ENCODE peak calls at places on chromosomes 7 and 10, in eight cellular contexts. B is neuronal stem cell, Q is transverse colon, T is Caco-2, O is cardiac muscle cell, J is lower lobe of right lung, N is lung, M is heart right ventricle. A is an unnamed sample. For H3K4me1, the result is how much of the 10 kb centered on the place peaks cover.

GRCh38 chr7:75696263-75697037 is 42.3 kb downstream of the HIP1 start:
- DNase-seq in Q (no peak), N (peak), B (no peak), M (no peak), T (no peak), J (peak), O (no peak), A (no peak)

GRCh38 chr10:69486922-69487730 is 35.9 kb downstream of the TSPAN15 start:
- DNase-seq in T (no peak), J (peak), O (peak), B (no peak), M (no peak), Q (no peak), N (no peak), A (no peak)

GRCh38 chr7:26198133-26198780 is 2.3 kb downstream of the HNRNPA2B1 start:
- DNase-seq in M (no peak), N (no peak), J (no peak), Q (no peak), O (no peak), B (no peak), T (no peak), A (no peak)

GRCh38 chr7:123494193-123494796 is 40.1 kb downstream of the IQUB start:
- DNase-seq in O (peak), J (no peak), Q (peak), M (no peak), T (peak), N (no peak), B (no peak), A (no peak)

GRCh38 chr7:28054531-28055160 is 125.9 kb downstream of the JAZF1 start:
- DNase-seq in J (no peak), O (no peak), M (no peak), B (no peak), T (no peak), N (no peak), Q (no peak), A (no peak)

GRCh38 chr10:132296671-132297443 is 10.9 kb downstream of the STK32C start:
- DNase-seq in N (no peak), B (no peak), O (no peak), Q (no peak), J (no peak), M (no peak), T (no peak), A (no peak)

GRCh38 chr7:45573636-45574470 is at the start of gene ADCY1:
- DNase-seq in O (peak), B (peak), Q (no peak), T (peak), M (peak), J (no peak), N (no peak), A (no peak)

GRCh38 chr10:96910488-96911395 is 78.6 kb downstream of the LCOR start:
- DNase-seq in B (peak), M (no peak), J (no peak), Q (no peak), T (peak), O (peak), N (no peak), A (no peak)

GRCh38 chr7:47361746-47362215 is 220.1 kb downstream of the TNS3 start:
- DNase-seq in O (no peak), J (no peak), M (peak), N (peak), T (no peak), B (no peak), Q (peak), A (no peak)

GRCh38 chr7:54189330-54189729 is 352.8 kb upstream of the VSTM2A start:
- DNase-seq in M (no peak), O (no peak), T (no peak), Q (no peak), N (no peak), B (no peak), J (no peak), A (no peak)

GRCh38 chr10:86665218-86665607 is 3.1 kb upstream of the LDB3 start:
- DNase-seq in B (no peak), N (no peak), M (peak), J (no peak), T (no peak), Q (no peak), O (no peak), A (no peak)

GRCh38 chr10:95332666-95333249 is 42.0 kb upstream of the PDLIM1 start:
- DNase-seq in M (no peak), J (no peak), T (no peak), O (no peak), B (no peak), Q (no peak), N (no peak), A (no peak)

GRCh38 chr10:82390866-82391658 is 516.1 kb downstream of the NRG3 start:
- DNase-seq in O (no peak), J (no peak), T (no peak), B (no peak), M (no peak), Q (no peak), N (no peak), A (no peak)

GRCh38 chr10:112875474-112876267 is 74.4 kb upstream of the TCF7L2 start:
- DNase-seq in Q (peak), O (no peak), M (no peak), N (no peak), T (peak), J (no peak), B (no peak), A (no peak)

GRCh38 chr7:50978633-50979215 is 196.0 kb upstream of the GRB10 start:
- DNase-seq in J (no peak), O (no peak), N (no peak), M (no peak), T (peak), B (no peak), Q (no peak), A (no peak)

GRCh38 chr7:1169409-1170368 is 9.7 kb upstream of the ZFAND2A start:
- DNase-seq in O (peak), M (peak), J (peak), T (no peak), B (peak), N (peak), Q (peak), A (peak)

GRCh38 chr7:6392712-6393666 is 54.8 kb downstream of the DAGLB start:
- DNase-seq in J (peak), B (no peak), Q (peak), T (no peak), O (peak), N (peak), M (peak), A (peak)

GRCh38 chr7:12567015-12567414 is 3.5 kb upstream of the SCIN start:
- DNase-seq in B (no peak), O (no peak), Q (no peak), T (no peak), N (no peak), J (no peak), M (no peak), A (no peak)

GRCh38 chr7:20269726-20270125 is 52.5 kb upstream of the MACC1 start:
- DNase-seq in O (no peak), M (no peak), N (no peak), T (no peak), J (no peak), Q (no peak), B (no peak), A (no peak)

GRCh38 chr7:159127691-159128642 is 16.7 kb downstream of the VIPR2 start:
- DNase-seq in Q (no peak), N (no peak), B (no peak), M (no peak), O (no peak), T (no peak), J (no peak), A (peak)

GRCh38 chr10:48456361-48456804 is 148.5 kb downstream of the ARHGAP22 start:
- DNase-seq in T (no peak), O (peak), M (peak), N (peak), J (peak), Q (peak), B (no peak), A (no peak)

GRCh38 chr10:130721971-130722370 is 585.8 kb downstream of the GLRX3 start:
- DNase-seq in T (no peak), Q (no peak), J (no peak), M (no peak), B (no peak), N (no peak), O (no peak), A (no peak)

GRCh38 chr7:100819586-100819985 is 7.7 kb downstream of the EPHB4 start:
- DNase-seq in J (no peak), T (no peak), O (no peak), M (no peak), B (no peak), Q (no peak), N (no peak), A (no peak)

GRCh38 chr7:155162422-155162821 is 92.3 kb downstream of the HTR5A start:
- DNase-seq in T (no peak), O (no peak), M (no peak), N (no peak), B (no peak), Q (no peak), J (no peak), A (no peak)

GRCh38 chr10:62076872-62077271 is 175.4 kb downstream of the ARID5B start:
- DNase-seq in O (no peak), Q (no peak), J (no peak), M (no peak), T (no peak), B (no peak), N (no peak), A (no peak)

GRCh38 chr10:108434818-108435217 is 1270.3 kb upstream of the SORCS1 start:
- DNase-seq in J (no peak), O (no peak), N (no peak), Q (no peak), B (no peak), M (no peak), T (peak), A (no peak)

GRCh38 chr7:99098824-99099498 is 44.9 kb downstream of the SMURF1 start:
- DNase-seq in Q (no peak), B (no peak), J (no peak), M (no peak), O (no peak), T (peak), N (no peak), A (no peak)

GRCh38 chr10:119346063-119346835 is 138.9 kb downstream of the GRK5 start:
- DNase-seq in O (no peak), N (no peak), Q (no peak), T (no peak), M (peak), J (no peak), B (no peak), A (no peak)

GRCh38 chr10:119347181-119347974 is 140.0 kb downstream of the GRK5 start:
- DNase-seq in T (no peak), Q (no peak), O (no peak), J (no peak), N (no peak), M (peak), B (no peak), A (no peak)

GRCh38 chr10:119348516-119349240 is 141.3 kb downstream of the GRK5 start:
- DNase-seq in B (no peak), N (no peak), T (no peak), J (no peak), Q (no peak), O (no peak), M (peak), A (peak)

GRCh38 chr10:119349341-119349740 is 142.0 kb downstream of the GRK5 start:
- DNase-seq in T (no peak), B (no peak), N (no peak), O (no peak), J (no peak), Q (no peak), M (peak), A (no peak)

GRCh38 chr10:119348106-119348505 is 140.7 kb downstream of the GRK5 start:
- DNase-seq in O (no peak), J (no peak), Q (no peak), B (no peak), T (no peak), N (no peak), M (no peak), A (no peak)
- H3K4me1 ChIP-seq in O (under half), J (under half), Q (under half), B (under half), T (under half), N (under half), M (under half), A (under half)

DNA sequence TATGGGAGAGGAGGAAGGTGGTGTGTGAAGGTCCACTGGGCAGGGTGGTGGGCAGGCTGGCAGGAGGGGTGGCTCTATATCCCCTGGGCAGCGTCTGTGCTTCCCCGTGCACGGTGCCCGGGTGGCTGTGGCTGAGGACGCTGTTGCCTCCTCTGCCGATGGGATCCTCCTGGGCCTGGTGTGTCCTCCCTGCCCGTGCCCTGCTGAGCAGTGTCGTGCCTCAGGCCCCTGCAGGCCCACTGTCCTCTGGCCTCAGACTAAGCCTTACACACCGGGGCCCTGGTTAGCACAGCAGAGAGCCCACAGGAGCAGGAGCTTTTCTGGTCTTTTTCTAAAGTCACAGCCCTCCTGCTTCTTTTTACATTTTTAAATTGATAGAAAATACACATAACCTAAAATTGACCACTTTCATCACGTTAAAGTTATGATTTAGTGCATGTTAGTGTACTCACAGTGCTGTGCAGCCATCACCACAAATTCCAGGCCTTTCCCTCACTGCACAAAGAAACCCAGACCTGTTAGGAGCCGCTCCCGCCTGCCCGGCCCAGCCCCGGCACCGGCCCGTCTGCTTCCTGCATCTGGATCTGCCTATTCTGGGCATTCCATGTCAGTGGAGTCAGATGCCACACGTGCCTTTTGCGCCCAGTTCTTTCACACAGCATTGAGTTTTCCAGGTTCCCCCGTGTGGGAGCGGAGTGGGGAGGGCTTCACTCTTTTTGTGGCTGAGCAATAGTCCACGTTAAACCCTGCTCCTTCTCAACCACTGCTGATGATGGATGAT is 19.4 kb downstream of the PFKFB3 start:
- DNase-seq in Q (no peak), B (no peak), N (no peak), J (no peak), T (no peak), M (no peak), O (peak), A (no peak)
- H3K4me1 ChIP-seq in Q (under half), B (under half), N (under half), J (under half), T (under half), M (under half), O (under half), A (under half)

DNA sequence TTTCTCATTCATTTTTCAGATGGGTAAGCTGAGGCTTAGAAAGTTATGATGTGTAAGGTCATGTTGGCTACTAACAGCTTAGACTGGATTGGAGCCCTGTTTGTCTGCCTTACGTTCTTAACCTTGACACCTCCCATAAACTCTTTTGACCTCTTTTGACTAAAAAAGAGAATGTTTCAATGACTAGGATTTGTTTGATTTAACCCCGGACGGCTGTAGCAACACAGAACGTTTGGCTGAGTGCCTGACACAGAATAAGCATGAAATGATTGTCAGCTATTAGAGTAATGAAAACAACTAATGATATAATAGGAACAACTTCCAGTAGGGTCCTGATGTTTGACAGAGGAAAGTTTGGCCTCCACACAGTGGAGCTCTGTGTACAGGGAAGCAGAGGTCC is 83.3 kb upstream of the PDZD8 start:
- DNase-seq in M (no peak), T (no peak), Q (no peak), O (no peak), J (no peak), N (no peak), B (no peak), A (no peak)
- H3K4me1 ChIP-seq in M (under half), T (under half), Q (under half), O (under half), J (under half), N (under half), B (under half), A (under half)

GRCh38 chr7:140610204-140611165 is 30.1 kb downstream of the DENND2A start:
- DNase-seq in N (no peak), J (no peak), B (no peak), T (no peak), Q (no peak), M (peak), O (no peak), A (no peak)

GRCh38 chr7:140607441-140607989 is 33.1 kb downstream of the DENND2A start:
- DNase-seq in T (no peak), O (no peak), J (peak), Q (peak), B (no peak), M (peak), N (peak), A (peak)

GRCh38 chr7:140605337-140605736 is 35.3 kb downstream of the DENND2A start:
- DNase-seq in B (no peak), T (no peak), N (no peak), M (no peak), Q (no peak), O (no peak), J (no peak), A (no peak)

GRCh38 chr7:140611641-140612040 is 29.0 kb downstream of the DENND2A start:
- DNase-seq in B (no peak), N (no peak), J (no peak), M (no peak), Q (no peak), O (no peak), T (no peak), A (no peak)

DNA sequence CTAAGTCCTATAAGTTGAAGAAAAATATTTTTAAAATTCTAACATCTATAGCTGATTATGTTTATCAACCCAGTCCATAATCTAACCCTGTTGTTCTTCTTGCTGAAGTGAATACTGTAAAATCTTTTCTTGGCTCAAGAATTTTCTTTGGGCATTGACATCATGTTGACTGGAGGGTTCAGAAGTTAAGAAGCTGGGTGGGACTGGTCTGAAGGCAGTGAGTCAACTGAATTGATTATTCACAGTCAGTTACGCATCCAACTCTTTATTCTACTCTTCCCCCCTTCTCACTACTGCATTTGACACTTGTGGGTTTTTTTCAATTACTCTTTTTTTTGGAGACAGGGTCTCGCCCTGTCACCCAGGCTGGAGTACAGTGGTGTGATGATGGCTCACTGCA is 31.0 kb downstream of the DENND2A start:
- DNase-seq in B (no peak), N (no peak), O (no peak), Q (no peak), M (no peak), T (no peak), J (no peak), A (no peak)
- H3K4me1 ChIP-seq in B (under half), N (under half), O (under half), Q (under half), M (under half), T (under half), J (under half), A (under half)

DNA sequence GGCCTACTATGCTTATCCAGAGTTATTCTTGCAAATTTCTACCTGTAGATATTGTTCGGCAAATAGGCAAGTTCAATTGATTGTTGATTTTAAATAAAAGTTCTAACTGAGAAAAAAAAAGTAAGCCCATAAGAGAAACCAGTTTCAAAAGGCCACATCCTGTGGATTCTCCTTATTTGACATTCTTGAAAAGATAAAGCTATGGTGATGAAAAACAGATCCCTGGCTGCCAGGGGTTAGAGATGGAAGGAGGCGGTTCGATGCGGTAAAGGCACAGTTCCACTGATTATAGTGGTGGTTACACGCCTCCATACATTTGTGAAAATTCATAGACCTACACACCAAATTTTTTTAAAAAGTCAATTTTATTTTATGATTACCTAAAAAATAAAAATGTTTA is 347.8 kb downstream of the KCNMA1 start:
- DNase-seq in N (no peak), B (no peak), M (no peak), Q (no peak), J (no peak), O (peak), T (no peak), A (no peak)
- H3K4me1 ChIP-seq in N (under half), B (under half), M (under half), Q (under half), J (under half), O (half or more), T (half or more), A (under half)

GRCh38 chr7:156604836-156605695 is 35.5 kb upstream of the RNF32 start:
- DNase-seq in O (no peak), B (no peak), J (no peak), T (no peak), Q (no peak), M (no peak), N (no peak), A (no peak)
- H3K4me1 ChIP-seq in O (under half), B (under half), J (under half), T (half or more), Q (under half), M (under half), N (under half), A (under half)

GRCh38 chr10:4240641-4241197 is 455.7 kb upstream of the KLF6 start:
- DNase-seq in Q (no peak), O (no peak), B (no peak), J (no peak), N (no peak), T (no peak), M (no peak), A (no peak)

GRCh38 chr10:4243651-4244050 is 458.6 kb upstream of the KLF6 start:
- DNase-seq in N (no peak), J (no peak), Q (no peak), M (no peak), O (no peak), B (no peak), T (no peak), A (no peak)

GRCh38 chr10:4241724-4242345 is 456.8 kb upstream of the KLF6 start:
- DNase-seq in B (peak), O (peak), Q (no peak), T (peak), N (no peak), M (no peak), J (no peak), A (no peak)

GRCh38 chr10:4243169-4243568 is 458.2 kb upstream of the KLF6 start:
- DNase-seq in Q (no peak), J (no peak), M (no peak), T (no peak), B (no peak), O (no peak), N (no peak), A (no peak)

DNA sequence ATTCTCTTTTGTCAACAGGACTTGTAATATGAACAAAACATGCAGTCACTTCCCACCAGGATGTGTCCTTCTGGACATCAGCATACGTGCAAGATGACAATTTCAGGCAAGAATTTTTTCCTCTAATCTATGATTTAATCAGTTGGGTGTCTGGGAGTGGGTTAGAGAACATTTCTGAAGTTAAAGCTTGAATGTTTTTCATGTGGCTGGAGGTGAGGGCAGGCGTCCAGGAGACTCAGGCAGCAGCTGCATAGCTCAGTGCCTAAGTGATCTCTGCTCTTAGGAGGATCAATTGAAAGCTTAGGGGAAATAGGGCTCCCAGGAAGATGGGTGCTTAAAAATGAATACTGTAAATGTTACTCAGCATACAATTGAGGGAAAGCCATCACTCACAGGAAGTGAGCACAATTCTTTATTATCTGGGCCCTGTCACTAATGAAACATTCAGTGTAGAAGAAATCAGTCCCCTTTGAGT is 457.6 kb upstream of the KLF6 start:
- DNase-seq in N (no peak), M (peak), B (no peak), J (no peak), O (peak), Q (no peak), T (no peak), A (no peak)
- H3K4me1 ChIP-seq in N (under half), M (under half), B (under half), J (under half), O (under half), Q (under half), T (under half), A (half or more)

A was measured in right atrium auricular region.